ENCODE peak calls at places on chromosomes 13 and 19, in ten cellular contexts. One of them, this sample, is unnamed.

GRCh38 chr19:42695811-42696503 is 44.3 kb downstream of the PSG3 start:
- DNase-seq in Peyer's patch: no peak
- DNase-seq in AG04450: no peak
- DNase-seq in stomach: no peak
- DNase-seq in Caco-2: no peak
- DNase-seq in cardiac fibroblast: no peak
- DNase-seq in upper lobe of right lung: no peak
- DNase-seq in bronchial epithelial cell: no peak
- DNase-seq in tibial artery: no peak
- DNase-seq in left ventricle myocardium inferior: no peak
- DNase-seq in this sample: no peak

GRCh38 chr13:42794572-42795275 is 13.3 kb downstream of the FAM216B start:
- DNase-seq in Peyer's patch: no peak
- DNase-seq in AG04450: no peak
- DNase-seq in stomach: no peak
- DNase-seq in Caco-2: no peak
- DNase-seq in cardiac fibroblast: no peak
- DNase-seq in upper lobe of right lung: no peak
- DNase-seq in bronchial epithelial cell: no peak
- DNase-seq in tibial artery: no peak
- DNase-seq in left ventricle myocardium inferior: no peak
- DNase-seq in this sample: no peak

GRCh38 chr13:106561551-106562170 is 6.3 kb downstream of the ARGLU1 start:
- DNase-seq in Peyer's patch: no peak
- DNase-seq in AG04450: no peak
- DNase-seq in stomach: no peak
- DNase-seq in Caco-2: no peak
- DNase-seq in cardiac fibroblast: peak; percentile 38
- DNase-seq in upper lobe of right lung: no peak
- DNase-seq in bronchial epithelial cell: no peak
- DNase-seq in tibial artery: no peak
- DNase-seq in left ventricle myocardium inferior: no peak
- DNase-seq in this sample: no peak

GRCh38 chr13:44068737-44069136 is 189.0 kb downstream of the LACC1 start:
- DNase-seq in Peyer's patch: no peak
- DNase-seq in AG04450: peak; percentile 39
- DNase-seq in stomach: no peak
- DNase-seq in Caco-2: no peak
- DNase-seq in cardiac fibroblast: peak; percentile 76
- DNase-seq in upper lobe of right lung: no peak
- DNase-seq in bronchial epithelial cell: peak; percentile 94
- DNase-seq in tibial artery: no peak
- DNase-seq in left ventricle myocardium inferior: no peak
- DNase-seq in this sample: peak; percentile 62

GRCh38 chr13:105037064-105037463 is 1498.4 kb downstream of the EFNB2 start:
- DNase-seq in Peyer's patch: no peak
- DNase-seq in AG04450: no peak
- DNase-seq in stomach: no peak
- DNase-seq in Caco-2: no peak
- DNase-seq in cardiac fibroblast: peak; percentile 37
- DNase-seq in upper lobe of right lung: no peak
- DNase-seq in bronchial epithelial cell: peak; percentile 32
- DNase-seq in tibial artery: no peak
- DNase-seq in left ventricle myocardium inferior: no peak
- DNase-seq in this sample: no peak

GRCh38 chr13:24500977-24501376 is 11.6 kb downstream of the PARP4 start:
- DNase-seq in Peyer's patch: no peak
- DNase-seq in AG04450: no peak
- DNase-seq in stomach: no peak
- DNase-seq in Caco-2: no peak
- DNase-seq in cardiac fibroblast: peak; percentile 81
- DNase-seq in upper lobe of right lung: no peak
- DNase-seq in bronchial epithelial cell: peak; percentile 84
- DNase-seq in tibial artery: no peak
- DNase-seq in left ventricle myocardium inferior: no peak
- DNase-seq in this sample: peak; percentile 59

GRCh38 chr13:24747248-24748151 is 16.5 kb upstream of the RNF17 start:
- DNase-seq in Peyer's patch: no peak
- DNase-seq in AG04450: no peak
- DNase-seq in stomach: no peak
- DNase-seq in Caco-2: no peak
- DNase-seq in cardiac fibroblast: peak; percentile 23
- DNase-seq in upper lobe of right lung: peak; percentile 64
- DNase-seq in bronchial epithelial cell: no peak
- DNase-seq in tibial artery: no peak
- DNase-seq in left ventricle myocardium inferior: no peak
- DNase-seq in this sample: no peak

GRCh38 chr13:95535243-95535642 is 17.3 kb upstream of the CLDN10 start:
- DNase-seq in Peyer's patch: no peak
- DNase-seq in AG04450: no peak
- DNase-seq in stomach: no peak
- DNase-seq in Caco-2: no peak
- DNase-seq in cardiac fibroblast: peak; percentile 75
- DNase-seq in upper lobe of right lung: no peak
- DNase-seq in bronchial epithelial cell: peak; percentile 99
- DNase-seq in tibial artery: no peak
- DNase-seq in left ventricle myocardium inferior: no peak
- DNase-seq in this sample: peak; percentile 100

GRCh38 chr13:40031031-40031430 is 375.6 kb downstream of the COG6 start:
- DNase-seq in Peyer's patch: no peak
- DNase-seq in AG04450: peak; percentile 2
- DNase-seq in stomach: no peak
- DNase-seq in Caco-2: no peak
- DNase-seq in cardiac fibroblast: peak; percentile 83
- DNase-seq in upper lobe of right lung: no peak
- DNase-seq in bronchial epithelial cell: peak; percentile 38
- DNase-seq in tibial artery: no peak
- DNase-seq in left ventricle myocardium inferior: no peak
- DNase-seq in this sample: peak; percentile 36

GRCh38 chr19:37893845-37894575 is 12.4 kb downstream of the WDR87 start:
- DNase-seq in Peyer's patch: no peak
- DNase-seq in AG04450: no peak
- DNase-seq in stomach: no peak
- DNase-seq in Caco-2: peak; percentile 51
- DNase-seq in cardiac fibroblast: no peak
- DNase-seq in upper lobe of right lung: no peak
- DNase-seq in bronchial epithelial cell: no peak
- DNase-seq in tibial artery: no peak
- DNase-seq in left ventricle myocardium inferior: no peak
- DNase-seq in this sample: no peak

GRCh38 chr19:13986348-13986904 is 19.7 kb downstream of the RFX1 start:
- DNase-seq in Peyer's patch: peak; percentile 99
- DNase-seq in AG04450: peak; percentile 52
- DNase-seq in stomach: peak; percentile 82
- DNase-seq in Caco-2: no peak
- DNase-seq in cardiac fibroblast: peak; percentile 76
- DNase-seq in upper lobe of right lung: peak; percentile 92
- DNase-seq in bronchial epithelial cell: no peak
- DNase-seq in tibial artery: peak; percentile 89
- DNase-seq in left ventricle myocardium inferior: peak; percentile 85
- DNase-seq in this sample: no peak

DNA sequence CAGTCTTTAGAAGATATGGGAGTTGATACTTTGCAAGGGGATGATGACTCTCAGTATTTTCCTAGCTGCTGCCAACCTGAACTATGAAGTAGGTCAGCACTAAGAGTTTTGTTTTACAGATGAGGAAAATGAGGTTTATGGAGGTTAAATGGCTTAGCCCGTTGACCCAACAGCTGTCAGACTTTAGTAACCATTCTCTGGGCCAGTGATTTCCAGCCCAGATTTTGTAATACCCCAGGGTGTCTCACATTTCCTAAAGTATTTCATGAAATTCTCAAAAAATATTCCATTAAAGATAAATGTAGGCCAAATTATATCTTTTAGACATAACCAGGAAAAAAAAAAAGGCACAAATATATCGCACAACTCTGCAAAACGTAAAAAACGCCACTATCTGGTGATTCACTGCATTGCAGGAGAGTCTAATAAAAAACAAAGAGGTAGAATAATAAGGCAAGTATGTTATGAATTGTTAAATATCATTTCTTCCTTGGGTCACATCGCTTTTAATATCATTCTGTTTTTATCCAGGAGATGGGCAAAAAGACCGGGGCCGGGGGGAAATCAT is 112.5 kb downstream of the DACH1 start:
- DNase-seq in Peyer's patch: no peak
- DNase-seq in AG04450: no peak
- DNase-seq in stomach: no peak
- DNase-seq in Caco-2: no peak
- DNase-seq in cardiac fibroblast: no peak
- DNase-seq in upper lobe of right lung: no peak
- DNase-seq in bronchial epithelial cell: no peak
- DNase-seq in tibial artery: no peak
- DNase-seq in left ventricle myocardium inferior: no peak
- DNase-seq in this sample: no peak
- TF ChIP-seq CTCF in Peyer's patch: no peak
- TF ChIP-seq CTCF in AG04450: no peak
- TF ChIP-seq CTCF in stomach: no peak
- TF ChIP-seq CTCF in Caco-2: no peak
- TF ChIP-seq CTCF in cardiac fibroblast: peak; percentile 25
- TF ChIP-seq CTCF in upper lobe of right lung: no peak
- TF ChIP-seq CTCF in bronchial epithelial cell: no peak
- TF ChIP-seq CTCF in tibial artery: no peak
- TF ChIP-seq CTCF in left ventricle myocardium inferior: peak; percentile 48
- TF ChIP-seq CTCF in this sample: peak; percentile 4

GRCh38 chr13:37978680-37979079 is 109.1 kb upstream of the TRPC4 start:
- DNase-seq in Peyer's patch: no peak
- DNase-seq in AG04450: no peak
- DNase-seq in stomach: no peak
- DNase-seq in Caco-2: no peak
- DNase-seq in cardiac fibroblast: no peak
- DNase-seq in upper lobe of right lung: no peak
- DNase-seq in bronchial epithelial cell: no peak
- DNase-seq in tibial artery: no peak
- DNase-seq in left ventricle myocardium inferior: no peak
- DNase-seq in this sample: no peak

GRCh38 chr13:37985281-37985680 is 115.7 kb upstream of the TRPC4 start:
- DNase-seq in Peyer's patch: no peak
- DNase-seq in AG04450: no peak
- DNase-seq in stomach: no peak
- DNase-seq in Caco-2: no peak
- DNase-seq in cardiac fibroblast: no peak
- DNase-seq in upper lobe of right lung: no peak
- DNase-seq in bronchial epithelial cell: no peak
- DNase-seq in tibial artery: no peak
- DNase-seq in left ventricle myocardium inferior: no peak
- DNase-seq in this sample: no peak

GRCh38 chr13:37981932-37982331 is 112.4 kb upstream of the TRPC4 start:
- DNase-seq in Peyer's patch: no peak
- DNase-seq in AG04450: no peak
- DNase-seq in stomach: no peak
- DNase-seq in Caco-2: no peak
- DNase-seq in cardiac fibroblast: no peak
- DNase-seq in upper lobe of right lung: no peak
- DNase-seq in bronchial epithelial cell: no peak
- DNase-seq in tibial artery: no peak
- DNase-seq in left ventricle myocardium inferior: no peak
- DNase-seq in this sample: no peak

GRCh38 chr13:37984357-37984756 is 114.8 kb upstream of the TRPC4 start:
- DNase-seq in Peyer's patch: no peak
- DNase-seq in AG04450: no peak
- DNase-seq in stomach: no peak
- DNase-seq in Caco-2: peak; percentile 27
- DNase-seq in cardiac fibroblast: no peak
- DNase-seq in upper lobe of right lung: no peak
- DNase-seq in bronchial epithelial cell: no peak
- DNase-seq in tibial artery: no peak
- DNase-seq in left ventricle myocardium inferior: no peak
- DNase-seq in this sample: peak; percentile 3
- TF ChIP-seq CTCF in Peyer's patch: no peak
- TF ChIP-seq CTCF in AG04450: no peak
- TF ChIP-seq CTCF in stomach: no peak
- TF ChIP-seq CTCF in Caco-2: peak; percentile 22
- TF ChIP-seq CTCF in cardiac fibroblast: no peak
- TF ChIP-seq CTCF in upper lobe of right lung: no peak
- TF ChIP-seq CTCF in bronchial epithelial cell: peak; percentile 8
- TF ChIP-seq CTCF in tibial artery: no peak
- TF ChIP-seq CTCF in left ventricle myocardium inferior: no peak
- TF ChIP-seq CTCF in this sample: no peak

DNA sequence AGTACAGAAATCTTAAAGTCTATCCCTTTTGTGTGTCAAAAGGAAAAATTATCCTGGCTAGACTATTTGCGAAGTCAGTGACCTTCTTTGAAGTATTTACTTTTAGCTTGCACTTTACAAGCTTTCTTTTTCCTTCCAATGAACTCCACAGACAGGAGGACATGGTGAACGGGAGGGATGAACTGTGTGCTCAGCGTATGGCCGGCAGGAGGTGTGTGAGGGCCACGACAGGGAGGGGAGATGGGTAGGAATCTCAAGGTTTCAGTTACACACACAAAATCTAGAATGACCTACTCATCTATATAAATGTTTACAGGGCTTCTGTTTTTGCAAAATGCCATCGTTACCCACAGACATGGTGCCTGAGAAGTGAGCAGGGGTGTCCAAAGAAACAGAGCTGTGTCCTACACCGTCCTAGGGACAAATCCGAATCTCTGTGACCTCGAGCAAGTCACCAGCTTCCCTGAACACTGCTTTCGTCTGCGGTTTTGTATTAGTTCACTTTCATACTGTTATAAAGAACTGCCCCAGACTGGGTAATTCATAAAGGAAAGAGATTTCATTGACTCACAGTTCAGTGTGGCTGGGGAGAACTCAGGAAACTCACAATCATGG is 537.2 kb downstream of the LIG4 start:
- DNase-seq in Peyer's patch: no peak
- DNase-seq in AG04450: peak; percentile 4
- DNase-seq in stomach: no peak
- DNase-seq in Caco-2: peak; percentile 11
- DNase-seq in cardiac fibroblast: no peak
- DNase-seq in upper lobe of right lung: no peak
- DNase-seq in bronchial epithelial cell: no peak
- DNase-seq in tibial artery: no peak
- DNase-seq in left ventricle myocardium inferior: no peak
- DNase-seq in this sample: peak; percentile 35
- TF ChIP-seq CTCF in Peyer's patch: no peak
- TF ChIP-seq CTCF in AG04450: peak; percentile 61
- TF ChIP-seq CTCF in stomach: no peak
- TF ChIP-seq CTCF in Caco-2: peak; percentile 22
- TF ChIP-seq CTCF in cardiac fibroblast: no peak
- TF ChIP-seq CTCF in upper lobe of right lung: no peak
- TF ChIP-seq CTCF in bronchial epithelial cell: no peak
- TF ChIP-seq CTCF in tibial artery: no peak
- TF ChIP-seq CTCF in left ventricle myocardium inferior: no peak
- TF ChIP-seq CTCF in this sample: no peak

DNA sequence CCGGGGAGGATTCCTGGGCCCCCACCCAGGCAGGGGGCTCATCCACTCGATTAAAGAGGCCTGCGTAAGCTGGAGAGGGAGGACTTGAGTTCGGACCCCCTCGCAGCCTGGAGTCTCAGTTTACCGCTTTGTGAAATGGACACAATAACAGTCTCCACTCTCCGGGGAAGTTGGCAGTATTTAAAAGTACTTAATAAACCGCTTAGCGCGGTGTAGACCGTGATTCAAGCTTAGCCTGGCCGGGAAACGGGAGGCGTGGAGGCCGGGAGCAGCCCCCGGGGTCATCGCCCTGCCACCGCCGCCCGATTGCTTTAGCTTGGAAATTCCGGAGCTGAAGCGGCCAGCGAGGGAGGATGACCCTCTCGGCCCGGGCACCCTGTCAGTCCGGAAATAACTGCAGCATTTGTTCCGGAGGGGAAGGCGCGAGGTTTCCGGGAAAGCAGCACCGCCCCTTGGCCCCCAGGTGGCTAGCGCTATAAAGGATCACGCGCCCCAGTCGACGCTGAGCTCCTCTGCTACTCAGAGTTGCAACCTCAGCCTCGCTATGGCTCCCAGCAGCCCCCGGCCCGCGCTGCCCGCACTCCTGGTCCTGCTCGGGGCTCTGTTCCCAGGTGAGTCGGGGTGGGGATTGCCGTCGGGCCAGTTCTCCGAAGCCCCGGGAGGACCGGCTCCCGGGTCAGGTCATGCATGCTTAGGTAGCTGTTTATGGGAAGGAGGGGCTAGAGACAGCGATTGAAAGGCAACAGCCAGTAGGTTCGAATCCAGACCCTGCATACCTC is at the start of gene ICAM1:
- DNase-seq in Peyer's patch: peak; percentile 86
- DNase-seq in AG04450: no peak
- DNase-seq in stomach: peak; percentile 72
- DNase-seq in Caco-2: peak; percentile 79
- DNase-seq in cardiac fibroblast: peak; percentile 90
- DNase-seq in upper lobe of right lung: peak; percentile 95
- DNase-seq in bronchial epithelial cell: peak; percentile 34
- DNase-seq in tibial artery: peak; percentile 87
- DNase-seq in left ventricle myocardium inferior: peak; percentile 84
- DNase-seq in this sample: peak; percentile 90
- TF ChIP-seq CTCF in Peyer's patch: peak; percentile 31
- TF ChIP-seq CTCF in AG04450: no peak
- TF ChIP-seq CTCF in stomach: no peak
- TF ChIP-seq CTCF in Caco-2: peak; percentile 27
- TF ChIP-seq CTCF in cardiac fibroblast: no peak
- TF ChIP-seq CTCF in upper lobe of right lung: no peak
- TF ChIP-seq CTCF in bronchial epithelial cell: peak; percentile 25
- TF ChIP-seq CTCF in tibial artery: no peak
- TF ChIP-seq CTCF in left ventricle myocardium inferior: peak; percentile 24
- TF ChIP-seq CTCF in this sample: no peak